ENCODE peak calls at places on chromosomes 6 and 20, in seven cellular contexts. T is HCT116, G is thyroid gland, H is suprapubic skin, K is stomach, A is ovary, S is H54. C is an unnamed sample.

GRCh38 chr20:33482581-33482980 is 7.3 kb upstream of the CBFA2T2 start:
- DNase-seq in K (no peak), A (no peak), T (no peak), G (no peak), S (no peak), H (no peak), C (no peak)

GRCh38 chr6:132730560-132730959 is 16.7 kb upstream of the VNN1 start:
- DNase-seq in H (no peak), T (no peak), K (no peak), A (no peak), S (no peak), G (no peak), C (no peak)

GRCh38 chr6:83859410-83860346 is at the start of gene CYB5R4:
- DNase-seq in S (peak; percentile 88), K (peak; percentile 95), G (peak; percentile 95), H (peak; percentile 97), T (peak; percentile 84), A (peak; percentile 94), C (peak; percentile 95)

GRCh38 chr20:53208110-53208908 is 236.2 kb downstream of the TSHZ2 start:
- DNase-seq in S (no peak), K (no peak), A (no peak), H (no peak), T (no peak), G (no peak), C (no peak)

GRCh38 chr6:165106261-165106660 is 203.1 kb downstream of the C6orf118 start:
- DNase-seq in S (no peak), A (no peak), H (no peak), K (no peak), T (no peak), G (no peak), C (no peak)

GRCh38 chr6:98946877-98947410 is 802 bp downstream of the FBXL4 start:
- DNase-seq in H (no peak), G (peak; percentile 74), T (no peak), A (peak; percentile 28), K (peak; percentile 53), S (no peak), C (peak; percentile 62)

GRCh38 chr20:56163806-56164205 is 84.7 kb upstream of the MC3R start:
- DNase-seq in S (no peak), T (no peak), K (no peak), G (no peak), A (no peak), H (no peak), C (no peak)

GRCh38 chr6:80269331-80269730 is 162.9 kb downstream of the BCKDHB start:
- DNase-seq in H (no peak), A (no peak), S (no peak), K (no peak), T (no peak), G (no peak), C (no peak)

GRCh38 chr20:35539756-35540212 is 2.1 kb upstream of the ERGIC3 start:
- DNase-seq in T (no peak), K (peak; percentile 91), H (no peak), S (no peak), A (no peak), G (peak; percentile 82), C (no peak)
- TF ChIP-seq POLR2A in T (no peak), K (no peak), H (no peak), S (no peak), A (no peak), G (no peak), C (no peak)

GRCh38 chr6:87154641-87155271 is 609 bp upstream of the ZNF292 start:
- DNase-seq in G (no peak), H (no peak), S (peak; percentile 64), A (no peak), K (no peak), T (no peak), C (peak; percentile 86)
- TF ChIP-seq POLR2A in G (peak; percentile 51), H (no peak), S (no peak), A (peak; percentile 23), K (no peak), T (no peak), C (peak; percentile 18)

DNA sequence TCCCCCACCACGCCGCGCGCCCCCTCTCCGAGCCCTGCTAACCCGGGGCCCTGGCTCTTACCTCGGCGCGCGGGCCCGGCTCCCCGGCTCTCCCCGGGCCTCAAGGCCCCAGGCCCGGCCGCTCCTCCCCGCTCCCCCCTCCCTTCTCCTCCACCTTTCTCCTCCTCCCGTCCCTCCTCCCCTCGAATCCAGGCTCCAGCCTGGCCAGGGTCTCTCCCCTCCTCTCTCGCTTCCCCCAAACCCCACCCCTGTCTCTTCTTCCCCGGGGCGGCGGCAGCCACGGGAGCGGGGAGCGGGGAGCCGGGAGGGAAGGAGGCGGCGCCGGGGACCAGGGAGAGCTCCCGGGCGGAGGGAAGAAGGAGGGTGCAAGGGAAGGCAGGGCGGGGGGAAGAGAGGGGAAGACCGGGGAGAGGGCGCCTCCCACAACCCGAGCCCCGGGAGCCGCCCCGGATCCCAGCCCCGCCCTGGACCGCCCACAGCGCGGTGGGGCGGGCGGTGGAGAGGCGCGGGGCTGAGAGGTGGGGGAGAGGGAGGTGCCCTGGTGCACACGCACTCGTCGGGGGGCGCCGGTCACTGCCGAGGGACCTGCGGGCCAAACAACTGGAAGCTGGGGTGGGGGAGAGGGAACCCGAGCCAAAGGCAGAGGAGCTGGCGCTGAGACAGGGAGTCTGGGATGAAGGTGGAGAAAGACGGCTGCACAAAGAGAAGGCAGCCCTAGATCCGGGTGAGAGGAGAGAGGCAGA is at the start of gene GABBR1:
- DNase-seq in T (peak; percentile 41), G (peak; percentile 87), K (peak; percentile 85), S (peak; percentile 96), A (peak; percentile 90), H (peak; percentile 92), C (peak; percentile 81)
- TF ChIP-seq POLR2A in T (peak; percentile 25), G (peak; percentile 44), K (no peak), S (peak; percentile 51), A (peak; percentile 39), H (no peak), C (no peak)

GRCh38 chr6:43043310-43043709 is 10.3 kb downstream of the CUL7 start:
- DNase-seq in H (no peak), T (no peak), S (no peak), G (no peak), A (no peak), K (no peak), C (no peak)
- TF ChIP-seq POLR2A in H (no peak), T (no peak), S (no peak), G (no peak), A (no peak), K (no peak), C (no peak)

GRCh38 chr20:25622049-25622448 is 1.8 kb downstream of the NANP start:
- DNase-seq in H (no peak), K (no peak), S (no peak), G (no peak), A (no peak), T (no peak), C (no peak)
- TF ChIP-seq POLR2A in H (no peak), K (no peak), S (no peak), G (no peak), A (no peak), T (no peak), C (no peak)

GRCh38 chr6:138492113-138492512 is 7.2 kb downstream of the NHSL1 start:
- DNase-seq in H (no peak), K (no peak), T (no peak), A (no peak), G (no peak), S (no peak), C (no peak)

GRCh38 chr6:138489846-138490245 is 9.4 kb downstream of the NHSL1 start:
- DNase-seq in A (no peak), K (no peak), S (no peak), T (no peak), H (no peak), G (no peak), C (no peak)

GRCh38 chr6:138492871-138493270 is 6.4 kb downstream of the NHSL1 start:
- DNase-seq in A (no peak), K (no peak), T (no peak), H (no peak), S (no peak), G (no peak), C (no peak)

GRCh38 chr6:138493413-138493812 is 5.9 kb downstream of the NHSL1 start:
- DNase-seq in G (peak; percentile 74), H (no peak), A (no peak), K (no peak), T (no peak), S (no peak), C (no peak)

GRCh38 chr6:138491020-138491419 is 8.3 kb downstream of the NHSL1 start:
- DNase-seq in T (no peak), G (no peak), S (no peak), A (no peak), K (no peak), H (no peak), C (no peak)
- TF ChIP-seq POLR2A in T (no peak), G (no peak), S (no peak), A (no peak), K (no peak), H (no peak), C (no peak)

GRCh38 chr6:34392497-34393190 is at the start of gene NUDT3:
- DNase-seq in A (peak; percentile 94), T (peak; percentile 87), H (peak; percentile 95), G (peak; percentile 94), K (peak; percentile 95), S (peak; percentile 93), C (peak; percentile 97)

GRCh38 chr6:34390531-34391013 is 1.9 kb downstream of the NUDT3 start:
- DNase-seq in K (no peak), H (no peak), S (no peak), A (no peak), G (no peak), T (no peak), C (no peak)

GRCh38 chr6:34391023-34391485 is 1.4 kb downstream of the NUDT3 start:
- DNase-seq in T (no peak), A (peak; percentile 52), S (no peak), H (no peak), K (no peak), G (peak; percentile 24), C (peak; percentile 73)

GRCh38 chr6:34393191-34393967 is 910 bp upstream of the NUDT3 start:
- DNase-seq in H (no peak), A (no peak), G (no peak), K (no peak), T (no peak), S (no peak), C (no peak)

DNA sequence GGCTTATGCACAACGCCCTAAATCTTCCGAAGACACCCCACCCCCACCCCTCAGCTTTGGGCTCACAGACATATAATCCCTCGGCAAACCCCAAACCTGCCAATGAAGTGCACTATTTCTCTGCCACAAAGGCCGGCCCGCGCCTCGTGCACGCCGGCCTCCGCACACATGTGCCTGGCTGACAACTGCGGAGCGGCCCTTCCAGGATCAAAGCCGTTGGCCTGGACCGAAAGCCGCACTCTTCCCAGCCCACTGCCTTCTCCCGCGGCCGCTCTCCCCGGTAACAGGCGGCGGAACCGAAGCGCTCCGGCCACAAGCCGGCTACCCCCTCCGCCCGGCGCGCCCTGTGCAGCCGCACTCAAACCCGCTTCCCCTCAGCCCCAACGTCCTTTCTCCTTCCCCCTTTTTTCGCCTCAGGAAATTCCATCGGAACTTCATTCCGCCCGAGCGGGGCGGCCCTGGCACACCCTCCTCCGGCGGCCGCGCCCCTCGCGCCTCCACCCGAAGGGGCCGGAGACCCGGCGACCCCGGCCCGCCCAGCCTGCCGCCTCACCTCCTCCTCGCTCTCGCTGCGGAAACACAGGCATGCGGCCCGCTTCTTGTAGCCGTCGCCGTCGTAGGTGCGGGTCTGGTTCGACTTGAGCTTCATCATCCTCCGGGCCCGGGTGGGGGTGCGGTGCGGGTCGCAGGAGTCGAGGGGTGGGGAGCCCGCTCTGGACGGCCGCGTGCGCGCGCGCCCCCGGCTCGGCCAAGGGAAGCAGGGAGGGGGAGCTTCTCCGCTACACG is 565 bp downstream of the NUDT3 start:
- DNase-seq in G (peak; percentile 62), T (no peak), S (peak; percentile 41), A (peak; percentile 64), H (peak; percentile 88), K (peak; percentile 55), C (peak; percentile 69)
- TF ChIP-seq POLR2A in G (peak; percentile 24), T (no peak), S (peak; percentile 19), A (no peak), H (no peak), K (no peak), C (no peak)

GRCh38 chr6:43782764-43783513 is 12.9 kb downstream of the VEGFA start:
- DNase-seq in G (no peak), H (no peak), K (no peak), T (no peak), S (no peak), A (no peak), C (no peak)
- TF ChIP-seq POLR2A in G (no peak), H (no peak), K (no peak), T (no peak), S (no peak), A (no peak), C (no peak)

C was measured in adrenal gland.